ENCODE peak calls at places on chromosomes 13 and 19, in four cellular contexts. One of them, this sample, is unnamed.

GRCh38 chr13:40069173-40070044 is 413.9 kb downstream of the COG6 start:
- DNase-seq in PC-9: no peak
- DNase-seq in left ventricle myocardium inferior: peak
- DNase-seq in cardiac muscle cell: peak
- DNase-seq in this sample: no peak

GRCh38 chr19:48443262-48443661 is 2.5 kb upstream of the GRWD1 start:
- DNase-seq in PC-9: no peak
- DNase-seq in left ventricle myocardium inferior: no peak
- DNase-seq in cardiac muscle cell: no peak
- DNase-seq in this sample: no peak

GRCh38 chr19:38155453-38155852 is 68.6 kb downstream of the DPF1 start:
- DNase-seq in PC-9: no peak
- DNase-seq in left ventricle myocardium inferior: no peak
- DNase-seq in cardiac muscle cell: peak
- DNase-seq in this sample: no peak

GRCh38 chr19:17517898-17518297 is 6.4 kb downstream of the PGLS start:
- DNase-seq in PC-9: no peak
- DNase-seq in left ventricle myocardium inferior: no peak
- DNase-seq in cardiac muscle cell: no peak
- DNase-seq in this sample: no peak

GRCh38 chr13:45809810-45810394 is 41.7 kb downstream of the SIAH3 start:
- DNase-seq in PC-9: no peak
- DNase-seq in left ventricle myocardium inferior: no peak
- DNase-seq in cardiac muscle cell: no peak
- DNase-seq in this sample: no peak

GRCh38 chr13:49057176-49057575 is 81.5 kb downstream of the FNDC3A start:
- DNase-seq in PC-9: no peak
- DNase-seq in left ventricle myocardium inferior: no peak
- DNase-seq in cardiac muscle cell: peak
- DNase-seq in this sample: no peak

GRCh38 chr19:49912965-49913685 is 15.9 kb upstream of the ATF5 start:
- DNase-seq in PC-9: no peak
- DNase-seq in left ventricle myocardium inferior: no peak
- DNase-seq in cardiac muscle cell: no peak
- DNase-seq in this sample: no peak

GRCh38 chr19:39083983-39084731 is at the start of gene ACP7:
- DNase-seq in PC-9: peak
- DNase-seq in left ventricle myocardium inferior: no peak
- DNase-seq in cardiac muscle cell: no peak
- DNase-seq in this sample: no peak

GRCh38 chr19:991174-991931 is 7.2 kb downstream of the WDR18 start:
- DNase-seq in PC-9: no peak
- DNase-seq in left ventricle myocardium inferior: no peak
- DNase-seq in cardiac muscle cell: peak
- DNase-seq in this sample: no peak

GRCh38 chr19:27654266-27654990 is 1558.5 kb downstream of the UQCRFS1 start:
- DNase-seq in PC-9: no peak
- DNase-seq in left ventricle myocardium inferior: no peak
- DNase-seq in cardiac muscle cell: no peak
- DNase-seq in this sample: no peak

GRCh38 chr19:46221981-46222610 is 7.4 kb upstream of the IGFL1 start:
- DNase-seq in PC-9: peak
- DNase-seq in left ventricle myocardium inferior: peak
- DNase-seq in cardiac muscle cell: peak
- DNase-seq in this sample: peak

GRCh38 chr19:29372461-29372860 is 153.3 kb upstream of the VSTM2B start:
- DNase-seq in PC-9: no peak
- DNase-seq in left ventricle myocardium inferior: no peak
- DNase-seq in cardiac muscle cell: no peak
- DNase-seq in this sample: no peak

GRCh38 chr13:93721483-93721882 is 494.9 kb downstream of the GPC6 start:
- DNase-seq in PC-9: no peak
- DNase-seq in left ventricle myocardium inferior: no peak
- DNase-seq in cardiac muscle cell: no peak
- DNase-seq in this sample: no peak

GRCh38 chr13:35474551-35474950 is 1.9 kb downstream of the MAB21L1 start:
- DNase-seq in PC-9: no peak
- DNase-seq in left ventricle myocardium inferior: no peak
- DNase-seq in cardiac muscle cell: no peak
- DNase-seq in this sample: no peak

GRCh38 chr19:40604647-40605200 is 3.6 kb downstream of the LTBP4 start:
- DNase-seq in PC-9: no peak
- DNase-seq in left ventricle myocardium inferior: no peak
- DNase-seq in cardiac muscle cell: no peak
- DNase-seq in this sample: no peak

GRCh38 chr13:49563513-49563912 is 21.8 kb downstream of the RCBTB1 start:
- DNase-seq in PC-9: no peak
- DNase-seq in left ventricle myocardium inferior: no peak
- DNase-seq in cardiac muscle cell: peak
- DNase-seq in this sample: no peak

GRCh38 chr19:40549007-40549708 is 27.5 kb upstream of the SHKBP1 start:
- DNase-seq in PC-9: no peak
- DNase-seq in left ventricle myocardium inferior: peak
- DNase-seq in cardiac muscle cell: peak
- DNase-seq in this sample: no peak

GRCh38 chr19:3055741-3056453 is 6.4 kb downstream of the TLE5 start:
- DNase-seq in PC-9: peak
- DNase-seq in left ventricle myocardium inferior: no peak
- DNase-seq in cardiac muscle cell: no peak
- DNase-seq in this sample: peak

GRCh38 chr19:993831-994393 is 6.3 kb upstream of the GRIN3B start:
- DNase-seq in PC-9: no peak
- DNase-seq in left ventricle myocardium inferior: no peak
- DNase-seq in cardiac muscle cell: no peak
- DNase-seq in this sample: no peak

GRCh38 chr19:51676566-51677083 is 16.5 kb upstream of the SPACA6 start:
- DNase-seq in PC-9: no peak
- DNase-seq in left ventricle myocardium inferior: no peak
- DNase-seq in cardiac muscle cell: no peak
- DNase-seq in this sample: no peak

GRCh38 chr13:113117335-113117872 is 5.2 kb upstream of the F10 start:
- DNase-seq in PC-9: no peak
- DNase-seq in left ventricle myocardium inferior: no peak
- DNase-seq in cardiac muscle cell: no peak
- DNase-seq in this sample: no peak

GRCh38 chr13:112899618-112900600 is 69.1 kb upstream of the MCF2L start:
- DNase-seq in PC-9: no peak
- DNase-seq in left ventricle myocardium inferior: peak
- DNase-seq in cardiac muscle cell: no peak
- DNase-seq in this sample: no peak

GRCh38 chr13:38042771-38043170 is 173.2 kb upstream of the TRPC4 start:
- DNase-seq in PC-9: no peak
- DNase-seq in left ventricle myocardium inferior: no peak
- DNase-seq in cardiac muscle cell: peak
- DNase-seq in this sample: no peak

GRCh38 chr19:39154084-39154625 is 28.6 kb downstream of the PAK4 start:
- DNase-seq in PC-9: no peak
- DNase-seq in left ventricle myocardium inferior: no peak
- DNase-seq in cardiac muscle cell: no peak
- DNase-seq in this sample: no peak

GRCh38 chr19:13978306-13978705 is 26.0 kb downstream of the DCAF15 start:
- DNase-seq in PC-9: no peak
- DNase-seq in left ventricle myocardium inferior: peak
- DNase-seq in cardiac muscle cell: peak
- DNase-seq in this sample: no peak

GRCh38 chr19:28553764-28554163 is 659.2 kb downstream of the UQCRFS1 start:
- DNase-seq in PC-9: no peak
- DNase-seq in left ventricle myocardium inferior: no peak
- DNase-seq in cardiac muscle cell: no peak
- DNase-seq in this sample: no peak

GRCh38 chr19:36097036-36097435 is 13.9 kb upstream of the OVOL3 start:
- DNase-seq in PC-9: no peak
- DNase-seq in left ventricle myocardium inferior: no peak
- DNase-seq in cardiac muscle cell: no peak
- DNase-seq in this sample: no peak

GRCh38 chr13:28744656-28745055 is 25.9 kb upstream of the SLC46A3 start:
- DNase-seq in PC-9: no peak
- DNase-seq in left ventricle myocardium inferior: no peak
- DNase-seq in cardiac muscle cell: no peak
- DNase-seq in this sample: no peak

GRCh38 chr13:31166591-31166990 is 4.9 kb upstream of the HSPH1 start:
- DNase-seq in PC-9: peak
- DNase-seq in left ventricle myocardium inferior: no peak
- DNase-seq in cardiac muscle cell: no peak
- DNase-seq in this sample: no peak

GRCh38 chr19:40053491-40053890 is 2.5 kb downstream of the ZNF780B start:
- DNase-seq in PC-9: no peak
- DNase-seq in left ventricle myocardium inferior: no peak
- DNase-seq in cardiac muscle cell: no peak
- DNase-seq in this sample: no peak

GRCh38 chr19:18428837-18429674 is 8.9 kb downstream of the ISYNA1 start:
- DNase-seq in PC-9: no peak
- DNase-seq in left ventricle myocardium inferior: peak
- DNase-seq in cardiac muscle cell: peak
- DNase-seq in this sample: no peak

GRCh38 chr19:29247051-29247450 is 34.1 kb upstream of the UQCRFS1 start:
- DNase-seq in PC-9: no peak
- DNase-seq in left ventricle myocardium inferior: no peak
- DNase-seq in cardiac muscle cell: no peak
- DNase-seq in this sample: no peak

GRCh38 chr19:6610934-6611370 is 20.0 kb upstream of the CD70 start:
- DNase-seq in PC-9: peak
- DNase-seq in left ventricle myocardium inferior: no peak
- DNase-seq in cardiac muscle cell: peak
- DNase-seq in this sample: peak

GRCh38 chr19:5778402-5778801 is 6.1 kb downstream of the PRR22 start:
- DNase-seq in PC-9: no peak
- DNase-seq in left ventricle myocardium inferior: no peak
- DNase-seq in cardiac muscle cell: no peak
- DNase-seq in this sample: no peak

GRCh38 chr13:75481176-75482069 is 546 bp downstream of the TBC1D4 start:
- DNase-seq in PC-9: no peak
- DNase-seq in left ventricle myocardium inferior: peak
- DNase-seq in cardiac muscle cell: peak
- DNase-seq in this sample: no peak

GRCh38 chr19:12872941-12873890 is 8.0 kb downstream of the DNASE2 start:
- DNase-seq in PC-9: peak
- DNase-seq in left ventricle myocardium inferior: no peak
- DNase-seq in cardiac muscle cell: peak
- DNase-seq in this sample: no peak

GRCh38 chr19:16330811-16331690 is 6.4 kb downstream of the KLF2 start:
- DNase-seq in PC-9: peak
- DNase-seq in left ventricle myocardium inferior: no peak
- DNase-seq in cardiac muscle cell: no peak
- DNase-seq in this sample: no peak
- H3K27ac ChIP-seq in PC-9: peak
- H3K27ac ChIP-seq in left ventricle myocardium inferior: peak
- H3K27ac ChIP-seq in cardiac muscle cell: no peak
- H3K27ac ChIP-seq in this sample: peak

GRCh38 chr19:34404109-34404909 is at the start of gene PDCD2L:
- DNase-seq in PC-9: peak
- DNase-seq in left ventricle myocardium inferior: peak
- DNase-seq in cardiac muscle cell: peak
- DNase-seq in this sample: peak

GRCh38 chr19:34405892-34406660 is 1.9 kb downstream of the PDCD2L start:
- DNase-seq in PC-9: no peak
- DNase-seq in left ventricle myocardium inferior: no peak
- DNase-seq in cardiac muscle cell: no peak
- DNase-seq in this sample: no peak

GRCh38 chr19:34409189-34410164 is 5.3 kb downstream of the PDCD2L start:
- DNase-seq in PC-9: no peak
- DNase-seq in left ventricle myocardium inferior: no peak
- DNase-seq in cardiac muscle cell: no peak
- DNase-seq in this sample: no peak

GRCh38 chr19:34411216-34411615 is 7.0 kb downstream of the PDCD2L start:
- DNase-seq in PC-9: no peak
- DNase-seq in left ventricle myocardium inferior: no peak
- DNase-seq in cardiac muscle cell: no peak
- DNase-seq in this sample: no peak

DNA sequence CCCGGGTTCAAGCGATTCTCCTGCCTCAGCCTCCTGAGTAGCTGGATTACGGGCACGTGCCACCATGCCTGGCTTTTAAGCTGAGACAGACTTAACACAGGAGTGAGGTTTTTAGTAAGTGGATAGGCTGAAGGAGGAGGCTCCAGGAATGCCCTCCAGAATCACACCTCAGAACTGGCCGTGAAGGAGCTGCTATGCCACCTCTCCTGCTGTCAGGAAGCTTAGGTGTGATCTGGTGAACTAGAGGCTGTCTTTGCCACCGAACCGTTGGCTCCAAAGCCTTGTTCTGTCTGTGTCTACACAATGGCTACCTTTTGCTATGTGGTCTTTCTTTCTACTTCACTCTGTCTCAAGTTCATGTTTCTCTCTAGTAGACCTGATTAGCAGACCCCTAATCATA is 4.2 kb downstream of the PDCD2L start:
- DNase-seq in PC-9: no peak
- DNase-seq in left ventricle myocardium inferior: no peak
- DNase-seq in cardiac muscle cell: no peak
- DNase-seq in this sample: no peak
- H3K27ac ChIP-seq in PC-9: no peak
- H3K27ac ChIP-seq in left ventricle myocardium inferior: no peak
- H3K27ac ChIP-seq in cardiac muscle cell: peak
- H3K27ac ChIP-seq in this sample: no peak

GRCh38 chr19:58054792-58055482 is 4.1 kb upstream of the ZNF135 start:
- DNase-seq in PC-9: no peak
- DNase-seq in left ventricle myocardium inferior: peak
- DNase-seq in cardiac muscle cell: peak
- DNase-seq in this sample: no peak
- H3K27ac ChIP-seq in PC-9: no peak
- H3K27ac ChIP-seq in left ventricle myocardium inferior: peak
- H3K27ac ChIP-seq in cardiac muscle cell: no peak
- H3K27ac ChIP-seq in this sample: no peak

DNA sequence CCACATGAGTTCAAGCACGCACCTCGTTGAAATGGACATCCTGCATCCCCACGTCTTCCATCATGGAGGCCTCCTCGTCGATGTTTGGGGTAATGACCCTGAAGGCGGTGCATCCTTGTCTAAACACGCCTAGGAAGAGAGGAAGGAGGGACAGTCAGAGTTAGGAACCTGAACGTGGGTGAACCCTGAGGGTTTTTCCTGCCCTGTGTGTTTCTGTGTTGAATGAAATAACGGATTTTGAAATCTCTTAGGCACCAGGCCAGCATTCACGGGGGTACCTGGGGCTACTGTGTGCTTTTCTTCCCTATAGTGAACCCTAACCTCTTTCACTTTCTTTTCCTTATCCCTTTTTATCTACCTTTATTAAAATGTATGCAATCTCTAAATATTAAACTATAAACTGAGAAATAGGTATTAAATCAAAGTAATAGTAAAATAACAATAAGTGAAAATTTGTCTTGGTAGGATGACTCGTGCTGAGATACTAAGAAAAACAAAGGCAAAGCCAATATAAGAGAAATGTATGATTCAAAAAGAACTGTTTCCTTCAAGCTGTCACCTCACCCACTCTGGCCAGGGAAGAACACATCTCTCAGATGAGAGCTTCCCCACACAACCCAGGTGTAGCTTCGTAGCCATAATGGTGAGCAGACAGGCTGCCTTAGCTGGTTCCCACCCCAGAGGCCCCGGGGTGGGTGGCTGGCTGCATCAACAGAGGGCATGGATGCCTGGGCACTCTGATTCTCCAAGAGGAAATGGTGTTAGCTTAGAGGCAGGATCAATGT is 72.1 kb upstream of the SLC15A1 start:
- DNase-seq in PC-9: no peak
- DNase-seq in left ventricle myocardium inferior: no peak
- DNase-seq in cardiac muscle cell: no peak
- DNase-seq in this sample: no peak
- H3K27ac ChIP-seq in PC-9: no peak
- H3K27ac ChIP-seq in left ventricle myocardium inferior: no peak
- H3K27ac ChIP-seq in cardiac muscle cell: no peak
- H3K27ac ChIP-seq in this sample: no peak

GRCh38 chr19:42514449-42514848 is 13.8 kb downstream of the CEACAM1 start:
- DNase-seq in PC-9: no peak
- DNase-seq in left ventricle myocardium inferior: no peak
- DNase-seq in cardiac muscle cell: no peak
- DNase-seq in this sample: no peak
- H3K27ac ChIP-seq in PC-9: no peak
- H3K27ac ChIP-seq in left ventricle myocardium inferior: no peak
- H3K27ac ChIP-seq in cardiac muscle cell: no peak
- H3K27ac ChIP-seq in this sample: no peak